ENCODE peak calls at places on chromosomes 6 and 20, in seven cellular contexts. K is amniotic epithelial cell; F is foreskin fibroblast; A is activated CD8-positive, alpha-beta memory T cell treated with anti-CD3 and anti-CD28 coated beads for 1 hour; I is activated CD4-positive, alpha-beta memory T cell treated with anti-CD3 and anti-CD28 coated beads, Interleukin-2, amount 10 ng/mL, durations not matched to agents 7 days and 5 days; X is activated naive CD4-positive, alpha-beta T cell; C is amniotic stem cell. L is an unnamed sample.
A peak's percentile ranks its signal among the peaks of the same experiment; 100 is the strongest.

GRCh38 chr6:32317532-32317931 is 54.2 kb downstream of the TSBP1 start:
- DNase-seq in K (no peak), F (no peak), A (no peak), I (no peak), X (no peak), C (no peak), L (no peak)

GRCh38 chr20:46057856-46058655 is 29.0 kb downstream of the SLC12A5 start:
- DNase-seq in K (peak; percentile 50), F (peak; percentile 79), A (peak; percentile 7), I (peak; percentile 32), X (no peak), C (no peak), L (peak; percentile 7)

GRCh38 chr20:63132715-63133471 is 83.0 kb downstream of the YTHDF1 start:
- DNase-seq in K (no peak), F (no peak), A (no peak), I (no peak), X (no peak), C (no peak), L (no peak)

GRCh38 chr6:15506066-15506465 is 156.8 kb downstream of the DTNBP1 start:
- DNase-seq in K (no peak), F (no peak), A (no peak), I (no peak), X (no peak), C (no peak), L (no peak)

GRCh38 chr6:3228791-3229565 is 1.5 kb upstream of the TUBB2B start:
- DNase-seq in K (no peak), F (no peak), A (no peak), I (peak; percentile 41), X (no peak), C (no peak), L (no peak)

GRCh38 chr20:48411906-48412305 is 415.9 kb downstream of the PREX1 start:
- DNase-seq in K (no peak), F (no peak), A (no peak), I (no peak), X (no peak), C (no peak), L (no peak)

GRCh38 chr20:50804453-50805348 is 9.8 kb downstream of the BCAS4 start:
- DNase-seq in K (no peak), F (no peak), A (no peak), I (no peak), X (no peak), C (no peak), L (no peak)

GRCh38 chr6:14943116-14943515 is 302.8 kb upstream of the JARID2 start:
- DNase-seq in K (no peak), F (no peak), A (no peak), I (no peak), X (no peak), C (no peak), L (no peak)

GRCh38 chr6:4253604-4254211 is 118.3 kb upstream of the ECI2 start:
- DNase-seq in K (peak; percentile 71), F (peak; percentile 57), A (no peak), I (no peak), X (no peak), C (peak; percentile 39), L (peak; percentile 42)

GRCh38 chr6:6686748-6687601 is 98.5 kb downstream of the LY86 start:
- DNase-seq in K (peak; percentile 81), F (peak; percentile 34), A (no peak), I (no peak), X (no peak), C (no peak), L (no peak)